ENCODE peak calls at places on chromosomes 3 and 15, in four cellular contexts. L, T, U and O are unnamed samples.

GRCh38 chr15:66734961-66735908 is 33.2 kb downstream of the SMAD6 start:
- DNase-seq in L (no peak), U (no peak), T (no peak), O (no peak)

GRCh38 chr3:25843332-25843731 is 53.4 kb downstream of the OXSM start:
- DNase-seq in L (no peak), U (no peak), T (no peak), O (no peak)

GRCh38 chr3:49724586-49724985 is 835 bp upstream of the GMPPB start:
- DNase-seq in L (no peak), T (no peak), U (no peak), O (no peak)

GRCh38 chr3:138114431-138114918 is 933 bp downstream of the DZIP1L start:
- DNase-seq in U (no peak), L (no peak), T (peak; percentile 13), O (no peak)

GRCh38 chr3:42649006-42649405 is 4.5 kb upstream of the ZBTB47 start:
- DNase-seq in L (no peak), U (no peak), T (no peak), O (no peak)

GRCh38 chr3:152087153-152087552 is 181.6 kb upstream of the MBNL1 start:
- DNase-seq in T (no peak), U (no peak), L (no peak), O (no peak)

GRCh38 chr15:97652700-97653167 is 307.8 kb upstream of the ARRDC4 start:
- DNase-seq in U (no peak), L (no peak), T (peak; percentile 30), O (no peak)

GRCh38 chr3:125437631-125438435 is 62.7 kb upstream of the ZNF148 start:
- DNase-seq in L (peak; percentile 27), T (peak; percentile 65), U (peak; percentile 7), O (no peak)

GRCh38 chr3:108189477-108189876 is 32.7 kb downstream of the IFT57 start:
- DNase-seq in U (no peak), L (no peak), T (no peak), O (no peak)

GRCh38 chr15:63401078-63401477 is 19.4 kb upstream of the CA12 start:
- DNase-seq in T (no peak), L (no peak), U (no peak), O (no peak)

GRCh38 chr15:26102988-26103387 is 239.9 kb upstream of the ATP10A start:
- DNase-seq in U (no peak), L (no peak), T (no peak), O (no peak)

GRCh38 chr15:91508633-91509032 is 344.9 kb upstream of the SLCO3A1 start:
- DNase-seq in T (no peak), L (no peak), U (no peak), O (no peak)

GRCh38 chr3:134350861-134351311 is 23.4 kb downstream of the AMOTL2 start:
- DNase-seq in L (no peak), T (no peak), U (no peak), O (no peak)

GRCh38 chr3:195209836-195210551 is 61.0 kb downstream of the XXYLT1 start:
- DNase-seq in T (no peak), L (no peak), U (peak; percentile 66), O (peak; percentile 60)

GRCh38 chr15:88403461-88403860 is 63.7 kb downstream of the MRPL46 start:
- DNase-seq in L (no peak), T (no peak), U (no peak), O (no peak)

GRCh38 chr3:196175116-196175625 is 36.0 kb downstream of the ZDHHC19 start:
- DNase-seq in L (no peak), T (no peak), U (no peak), O (no peak)

GRCh38 chr15:80852676-80853075 is 73.5 kb downstream of the CEMIP start:
- DNase-seq in T (no peak), L (no peak), U (no peak), O (no peak)

GRCh38 chr3:111861396-111861795 is 2.3 kb downstream of the PHLDB2 start:
- DNase-seq in T (no peak), L (no peak), U (no peak), O (no peak)

GRCh38 chr3:138726966-138727365 is 107.8 kb downstream of the PIK3CB start:
- DNase-seq in L (no peak), U (no peak), T (no peak), O (no peak)

GRCh38 chr3:9870978-9871377 is 9.1 kb downstream of the CIDEC start:
- DNase-seq in L (no peak), U (peak; percentile 44), T (no peak), O (no peak)

GRCh38 chr3:129161860-129162271 is 1.0 kb upstream of the ISY1 start:
- DNase-seq in T (no peak), U (no peak), L (no peak), O (no peak)

GRCh38 chr15:68311464-68311835 is 33.9 kb downstream of the FEM1B start:
- DNase-seq in L (no peak), T (no peak), U (no peak), O (peak; percentile 48)

GRCh38 chr3:72625616-72626337 is 222.5 kb downstream of the SHQ1 start:
- DNase-seq in L (no peak), U (no peak), T (no peak), O (no peak)

DNA sequence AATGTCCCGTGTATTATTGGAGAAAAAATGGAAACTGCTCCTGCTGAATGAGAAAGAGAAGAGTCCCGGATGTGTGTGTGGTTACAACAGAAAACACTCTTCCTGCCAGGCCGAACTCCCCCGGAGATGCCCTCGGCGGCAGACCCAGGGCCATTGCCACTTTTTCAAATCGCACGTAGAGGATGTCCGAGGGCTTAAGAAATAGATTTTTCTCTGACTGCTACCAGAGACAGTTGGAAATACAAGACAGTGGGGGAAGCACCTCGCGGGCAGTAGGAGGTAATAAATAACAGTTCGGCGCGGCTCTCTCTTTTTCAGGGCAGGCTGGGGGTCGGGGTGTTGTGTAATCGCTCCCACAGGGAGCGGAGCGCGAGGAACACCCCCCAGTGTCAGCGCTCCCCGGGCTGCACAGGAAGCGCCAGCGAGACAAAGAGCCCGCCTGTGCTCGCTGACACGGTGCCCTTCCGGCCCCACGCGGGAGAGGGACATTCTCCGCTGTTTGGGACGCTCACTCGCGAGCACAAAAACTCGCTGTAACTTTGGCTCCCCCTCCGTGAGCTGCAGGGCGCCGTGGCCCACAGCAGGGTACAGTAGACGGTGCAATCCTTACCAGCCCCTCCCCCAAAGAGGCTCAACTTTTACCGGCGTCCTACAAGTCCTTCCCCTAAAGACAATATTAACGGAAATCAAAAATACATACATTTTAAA is 1.1 kb downstream of the VGLL4 start:
- DNase-seq in T (peak; percentile 37), U (peak; percentile 43), L (peak; percentile 26), O (peak; percentile 73)
- TF ChIP-seq CTCF in T (no peak), U (no peak), L (no peak), O (no peak)

GRCh38 chr15:62254137-62254934 is 89.3 kb upstream of the C2CD4B start:
- DNase-seq in U (no peak), L (peak; percentile 67), T (peak; percentile 76), O (peak; percentile 82)
- TF ChIP-seq CTCF in U (peak; percentile 78), L (peak; percentile 88), T (peak; percentile 84), O (peak; percentile 86)

GRCh38 chr3:105930733-105931132 is 61.9 kb upstream of the CBLB start:
- DNase-seq in L (no peak), T (no peak), U (no peak), O (no peak)

GRCh38 chr3:105923151-105923550 is 54.3 kb upstream of the CBLB start:
- DNase-seq in T (no peak), U (no peak), L (no peak), O (no peak)

DNA sequence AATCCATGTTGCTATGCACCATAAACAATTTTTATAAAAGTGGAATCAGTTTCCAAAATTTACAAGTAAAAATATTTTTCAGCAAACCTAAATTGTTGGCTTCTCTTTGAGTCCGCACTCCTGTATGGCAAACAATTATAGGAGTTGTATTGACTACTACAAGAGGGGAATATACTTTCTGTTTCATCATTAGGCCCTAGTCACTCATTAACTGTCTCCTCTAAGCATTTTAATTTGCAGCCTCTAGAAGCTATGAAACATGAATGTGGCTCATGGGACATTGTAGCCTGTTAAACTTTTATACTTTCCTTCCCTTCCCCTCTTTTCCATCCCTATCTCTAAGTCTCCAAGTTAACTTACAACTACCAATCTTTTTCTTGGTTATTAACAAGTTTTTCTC is 58.9 kb upstream of the CBLB start:
- DNase-seq in T (no peak), U (no peak), L (no peak), O (no peak)
- TF ChIP-seq CTCF in T (no peak), U (no peak), L (no peak), O (no peak)

GRCh38 chr3:28949580-28949979 is 331.3 kb upstream of the RBMS3 start:
- DNase-seq in L (no peak), U (no peak), T (no peak), O (no peak)

GRCh38 chr3:28948685-28949084 is 332.2 kb upstream of the RBMS3 start:
- DNase-seq in L (no peak), U (no peak), T (no peak), O (no peak)

GRCh38 chr3:28950614-28951013 is 330.3 kb upstream of the RBMS3 start:
- DNase-seq in T (no peak), L (no peak), U (no peak), O (no peak)

GRCh38 chr3:28951773-28952556 is 328.9 kb upstream of the RBMS3 start:
- DNase-seq in L (no peak), U (no peak), T (no peak), O (no peak)
- TF ChIP-seq CTCF in L (no peak), U (no peak), T (no peak), O (peak; percentile 41)

GRCh38 chr3:170493712-170494182 is 75.1 kb downstream of the CLDN11 start:
- DNase-seq in L (no peak), T (no peak), U (no peak), O (no peak)

GRCh38 chr3:170497197-170497596 is 78.5 kb downstream of the CLDN11 start:
- DNase-seq in L (no peak), U (no peak), T (no peak), O (no peak)

GRCh38 chr3:170494766-170495165 is 76.1 kb downstream of the CLDN11 start:
- DNase-seq in T (no peak), L (no peak), U (no peak), O (no peak)

GRCh38 chr3:170496868-170497140 is 78.1 kb downstream of the CLDN11 start:
- DNase-seq in T (no peak), U (no peak), L (no peak), O (no peak)

DNA sequence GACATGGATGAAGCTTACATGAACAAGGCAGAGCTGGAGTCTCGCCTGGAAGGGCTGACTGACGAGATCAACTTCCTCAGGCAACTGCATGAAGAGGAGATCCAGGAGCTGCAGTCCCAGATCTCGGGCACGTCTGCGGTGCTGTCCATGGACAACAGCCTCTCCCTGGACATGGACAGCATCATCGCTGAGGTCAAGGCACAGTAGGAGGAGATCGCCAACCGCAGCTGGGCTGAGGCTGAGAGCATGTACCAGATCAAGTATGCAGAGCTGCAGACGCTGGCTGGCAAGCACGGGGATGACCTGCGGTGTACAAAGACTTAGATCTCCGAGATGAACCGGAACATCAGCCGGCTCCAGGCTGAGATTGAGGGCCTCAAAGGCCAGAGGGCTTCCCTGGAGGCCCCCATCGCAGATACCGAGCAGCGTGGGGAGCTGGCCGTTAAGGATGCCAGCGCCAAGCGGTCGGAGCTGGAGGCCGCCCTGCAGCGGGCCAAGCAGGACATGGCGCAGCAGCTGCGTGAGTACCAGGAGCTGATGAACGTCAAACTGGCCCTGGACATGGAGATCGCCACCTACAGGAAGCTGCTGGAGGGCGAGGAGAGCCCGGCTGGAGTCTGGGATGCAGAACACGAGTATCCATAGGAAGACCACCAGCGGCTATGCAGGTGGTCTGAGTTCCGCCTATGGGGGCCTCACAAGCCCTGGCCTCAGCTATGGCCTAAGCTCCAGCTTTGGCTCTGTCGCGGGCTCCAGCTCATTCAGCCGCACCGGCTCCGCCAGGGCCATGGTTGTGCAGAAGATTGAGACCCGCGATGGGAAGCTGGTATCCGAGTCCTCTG is 77.6 kb downstream of the CLDN11 start:
- DNase-seq in T (no peak), L (no peak), U (no peak), O (no peak)
- TF ChIP-seq CTCF in T (no peak), L (no peak), U (no peak), O (no peak)

GRCh38 chr15:38414351-38414750 is 39.6 kb upstream of the FAM98B start:
- DNase-seq in L (no peak), T (peak; percentile 11), U (peak; percentile 30), O (no peak)
- TF ChIP-seq CTCF in L (no peak), T (peak; percentile 57), U (peak; percentile 88), O (peak; percentile 72)